ENCODE peak calls at places on chromosomes 4 and X, in ten cellular contexts. M, J, P, K, C, V, Y, I, D and F are unnamed samples.

GRCh38 chrX:15116900-15117299 is 153.0 kb downstream of the ASB9 start:
- DNase-seq in I (no peak), K (no peak), V (no peak), D (no peak), Y (no peak), P (no peak), C (no peak), M (no peak), J (no peak), F (no peak)

GRCh38 chr4:156734965-156735895 is 236.4 kb downstream of the PDGFC start:
- DNase-seq in P (peak), J (no peak), V (no peak), C (no peak), K (no peak), Y (no peak), I (peak), D (no peak), M (no peak), F (no peak)

GRCh38 chrX:43861750-43862149 is 20.5 kb downstream of the MAOB start:
- DNase-seq in M (no peak), V (no peak), I (no peak), P (peak), D (no peak), Y (no peak), C (no peak), J (no peak), K (no peak), F (no peak)

GRCh38 chrX:39613997-39614679 is 483.6 kb downstream of the BCOR start:
- DNase-seq in I (no peak), K (no peak), V (no peak), P (no peak), C (peak), D (no peak), Y (no peak), J (peak), M (no peak), F (no peak)

GRCh38 chrX:119880076-119880475 is 8.4 kb downstream of the NDUFA1 start:
- DNase-seq in I (no peak), Y (no peak), M (no peak), D (no peak), C (peak), V (no peak), K (no peak), J (no peak), P (no peak), F (no peak)

GRCh38 chrX:10939384-10939783 is 171.7 kb upstream of the HCCS start:
- DNase-seq in D (no peak), K (no peak), M (no peak), Y (no peak), V (no peak), J (no peak), C (no peak), I (peak), P (peak), F (no peak)

GRCh38 chr4:140996757-140997156 is 136.5 kb downstream of the RNF150 start:
- DNase-seq in K (no peak), D (no peak), V (no peak), P (peak), J (no peak), Y (no peak), I (no peak), C (no peak), M (no peak), F (no peak)

GRCh38 chr4:151163855-151164254 is 64.4 kb downstream of the RPS3A start:
- DNase-seq in C (no peak), I (no peak), D (no peak), J (no peak), P (no peak), V (no peak), M (no peak), Y (no peak), K (no peak), F (no peak)

GRCh38 chr4:183830438-183830985 is 74.6 kb upstream of the STOX2 start:
- DNase-seq in J (no peak), P (no peak), Y (no peak), V (no peak), D (no peak), I (no peak), C (no peak), M (no peak), K (no peak), F (no peak)

GRCh38 chr4:180751009-180751408 is 1492.2 kb upstream of the TENM3 start:
- DNase-seq in C (no peak), J (no peak), I (peak), D (no peak), Y (no peak), V (no peak), P (peak), M (no peak), K (no peak), F (no peak)

GRCh38 chr4:89142691-89143669 is 31.6 kb downstream of the TIGD2 start:
- DNase-seq in K (no peak), I (no peak), C (peak), J (no peak), D (no peak), M (no peak), V (no peak), Y (no peak), P (no peak), F (peak)

GRCh38 chrX:150236304-150236703 is 126.8 kb upstream of the MAMLD1 start:
- DNase-seq in K (no peak), D (no peak), V (no peak), P (peak), M (no peak), J (peak), Y (no peak), I (no peak), C (no peak), F (no peak)

GRCh38 chr4:16109256-16109655 is 25.4 kb upstream of the PROM1 start:
- DNase-seq in M (no peak), I (no peak), Y (no peak), V (no peak), C (no peak), D (no peak), J (no peak), K (no peak), P (no peak), F (no peak)

GRCh38 chr4:88758264-88758663 is 60.6 kb upstream of the NAP1L5 start:
- DNase-seq in M (no peak), J (no peak), P (peak), K (no peak), C (no peak), Y (no peak), D (no peak), V (no peak), I (no peak), F (no peak)

GRCh38 chrX:50158616-50159015 is 42.2 kb downstream of the AKAP4 start:
- DNase-seq in K (no peak), V (peak), Y (no peak), I (no peak), M (no peak), P (no peak), C (no peak), D (no peak), J (no peak), F (no peak)

GRCh38 chr4:165381821-165382373 is 3.1 kb downstream of the CPE start:
- DNase-seq in V (no peak), J (no peak), K (no peak), I (no peak), C (no peak), D (no peak), P (no peak), Y (no peak), M (no peak), F (no peak)

GRCh38 chrX:21974011-21974385 is 33.5 kb downstream of the SMS start:
- DNase-seq in P (peak), I (peak), C (no peak), K (no peak), M (no peak), Y (no peak), V (peak), D (no peak), J (no peak), F (no peak)

GRCh38 chrX:109347618-109348017 is 134.3 kb downstream of the GUCY2F start:
- DNase-seq in I (peak), M (no peak), P (peak), K (no peak), V (no peak), Y (no peak), J (peak), D (no peak), C (no peak), F (no peak)

GRCh38 chr4:184348311-184349233 is 125.8 kb downstream of the IRF2 start:
- DNase-seq in V (peak), P (peak), C (no peak), K (no peak), M (no peak), Y (no peak), I (no peak), D (peak), J (peak), F (no peak)

GRCh38 chr4:3709061-3709845 is 56.9 kb upstream of the ADRA2C start:
- DNase-seq in V (no peak), C (no peak), D (no peak), Y (no peak), K (no peak), I (no peak), M (no peak), J (no peak), P (no peak), F (no peak)

GRCh38 chr4:113256946-113257345 is 207.5 kb downstream of the ANK2 start:
- DNase-seq in M (no peak), J (no peak), I (peak), P (peak), D (no peak), Y (no peak), C (no peak), K (no peak), V (no peak), F (no peak)

GRCh38 chr4:114087596-114088230 is 108.3 kb upstream of the ARSJ start:
- DNase-seq in V (no peak), C (no peak), D (no peak), J (no peak), K (no peak), I (no peak), P (peak), Y (no peak), M (no peak), F (no peak)

GRCh38 chr4:143700060-143700419 is 435 bp downstream of the FREM3 start:
- DNase-seq in C (no peak), Y (peak), V (no peak), M (no peak), K (peak), D (no peak), J (peak), P (peak), I (no peak), F (no peak)

GRCh38 chr4:184167576-184167975 is 50.1 kb downstream of the ENPP6 start:
- DNase-seq in J (peak), C (peak), V (no peak), I (no peak), Y (no peak), P (no peak), K (no peak), M (no peak), D (no peak), F (peak)

GRCh38 chr4:165867961-165868360 is 5.1 kb upstream of the TLL1 start:
- DNase-seq in M (no peak), V (no peak), D (no peak), K (no peak), I (no peak), J (no peak), P (no peak), C (no peak), Y (no peak), F (no peak)

DNA sequence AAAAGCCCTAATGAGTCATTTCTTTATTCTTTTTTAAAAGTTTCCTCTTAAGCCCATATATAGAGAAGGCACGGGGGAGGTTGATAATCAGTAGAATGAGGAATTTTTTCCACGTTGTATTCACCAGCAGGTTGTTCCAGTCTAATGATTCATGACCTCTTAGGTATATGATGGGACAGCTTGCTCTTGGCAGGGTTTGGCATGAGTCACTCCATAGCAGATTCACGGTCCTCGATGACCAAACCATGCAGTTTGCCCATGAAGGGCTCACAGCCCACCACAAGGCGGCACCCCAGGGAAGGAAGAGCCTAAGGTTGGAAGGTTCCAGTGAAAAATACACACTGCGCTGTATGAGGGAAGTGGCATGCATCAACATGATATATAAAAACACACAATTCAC is 623.8 kb upstream of the DIPK2B start:
- DNase-seq in M (no peak), Y (no peak), J (peak), C (no peak), V (no peak), I (peak), K (peak), P (peak), D (no peak), F (no peak)
- TF ChIP-seq CTCF in M (peak), Y (peak), J (peak), C (no peak), V (no peak), I (peak), K (no peak), P (peak), D (no peak), F (no peak)

GRCh38 chrX:65196758-65197371 is 220.6 kb upstream of the ZC4H2 start:
- DNase-seq in D (no peak), C (no peak), I (no peak), J (peak), Y (peak), P (no peak), K (no peak), M (no peak), V (peak), F (peak)
- TF ChIP-seq CTCF in D (no peak), C (no peak), I (no peak), J (peak), Y (peak), P (no peak), K (no peak), M (no peak), V (no peak), F (no peak)

DNA sequence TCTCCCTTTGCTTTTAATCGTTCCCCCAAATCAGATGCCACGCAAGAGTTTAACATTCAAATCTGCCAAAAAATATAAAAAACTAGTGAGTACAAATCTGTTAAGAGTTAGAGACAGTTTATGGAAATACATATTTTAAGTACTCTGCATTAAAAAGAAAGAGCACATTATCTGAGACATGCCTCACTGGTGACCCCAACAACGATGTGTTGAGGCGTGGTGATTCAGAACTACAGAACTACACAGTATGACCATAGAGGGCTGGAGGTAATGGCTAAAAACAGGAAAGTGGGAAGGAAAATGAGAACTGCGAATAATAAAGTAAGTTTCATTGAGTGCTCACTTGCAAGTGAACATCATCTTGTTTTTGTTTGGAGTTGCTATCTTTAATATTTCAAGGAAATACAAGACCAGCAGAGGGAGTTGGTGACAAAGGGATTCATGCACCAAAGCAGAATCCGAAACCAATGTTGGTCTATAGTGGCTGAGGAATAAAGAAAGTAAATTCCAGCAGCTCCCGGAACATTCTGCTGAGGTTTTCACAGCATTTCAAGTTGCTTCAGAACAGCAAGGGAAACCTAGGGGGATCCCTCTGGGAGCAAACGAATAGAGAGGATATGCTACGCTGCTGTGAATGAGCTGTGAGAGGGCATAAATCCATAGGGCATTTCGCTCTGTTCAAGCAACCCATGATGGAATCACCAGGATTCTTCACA is 92.2 kb downstream of the DCHS2 start:
- DNase-seq in V (peak), P (no peak), K (no peak), I (peak), Y (no peak), J (no peak), M (no peak), C (no peak), D (no peak), F (no peak)
- TF ChIP-seq CTCF in V (no peak), P (peak), K (no peak), I (no peak), Y (peak), J (peak), M (peak), C (no peak), D (peak), F (no peak)

GRCh38 chr4:82437285-82438005 is 7.1 kb downstream of the ENOPH1 start:
- DNase-seq in V (no peak), I (peak), D (no peak), Y (no peak), M (no peak), C (no peak), P (peak), K (no peak), J (no peak), F (no peak)
- TF ChIP-seq CTCF in V (no peak), I (no peak), D (no peak), Y (no peak), M (no peak), C (no peak), P (no peak), K (no peak), J (no peak), F (no peak)

DNA sequence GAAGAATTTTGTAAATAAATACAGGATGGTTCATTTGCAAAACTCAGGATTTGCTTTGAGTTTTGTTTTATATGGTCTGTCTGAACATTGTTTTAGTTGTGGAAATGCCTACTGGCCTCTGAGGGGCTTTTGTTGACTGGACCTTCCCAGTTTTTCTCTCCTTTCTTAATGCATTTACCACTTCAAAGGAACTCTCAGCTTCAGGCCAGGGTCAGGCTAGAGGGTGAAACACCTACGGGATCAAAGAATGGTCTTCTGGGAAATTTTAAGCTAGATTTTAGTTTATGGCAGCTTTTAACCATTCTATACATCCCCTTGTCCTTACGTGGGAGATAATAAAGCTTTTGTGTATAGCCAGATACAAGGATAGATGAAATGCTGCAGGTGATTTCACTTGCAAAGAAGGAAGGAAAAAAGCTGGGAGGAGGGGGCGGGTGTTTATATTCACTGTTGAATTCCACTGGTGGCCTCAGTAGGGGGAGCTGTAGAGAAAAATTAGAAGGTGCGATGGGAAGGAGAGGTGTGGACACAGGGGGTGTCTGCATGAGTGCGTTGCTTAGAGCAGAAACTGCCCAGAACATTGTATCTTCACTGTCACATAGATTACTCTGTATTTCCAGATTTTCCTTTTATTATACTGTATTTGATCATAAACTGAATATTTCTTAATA is 151.8 kb downstream of the TSPAN5 start:
- DNase-seq in C (no peak), M (no peak), P (no peak), K (no peak), V (no peak), I (no peak), Y (no peak), D (no peak), J (peak), F (no peak)
- TF ChIP-seq CTCF in C (peak), M (no peak), P (no peak), K (no peak), V (no peak), I (no peak), Y (peak), D (peak), J (peak), F (no peak)

GRCh38 chr4:46886711-46887110 is 22.3 kb downstream of the COX7B2 start:
- DNase-seq in C (peak), M (no peak), I (peak), V (no peak), P (peak), J (no peak), K (no peak), Y (no peak), D (no peak), F (peak)
- TF ChIP-seq CTCF in C (peak), M (no peak), I (peak), V (no peak), P (no peak), J (peak), K (no peak), Y (peak), D (peak), F (no peak)

GRCh38 chr4:138555107-138555506 is 313.0 kb upstream of the SLC7A11 start:
- DNase-seq in J (peak), Y (no peak), P (no peak), M (no peak), C (no peak), V (no peak), D (no peak), I (no peak), K (no peak), F (no peak)
- TF ChIP-seq CTCF in J (no peak), Y (no peak), P (no peak), M (no peak), C (no peak), V (no peak), D (no peak), I (no peak), K (no peak), F (no peak)